ENCODE peak calls at places on chromosomes 11 and 22, in nine cellular contexts. G is A549, X is IMR-90, D is thoracic aorta, P is hepatocyte, R is left ventricle myocardium inferior, I is WTC11, F is HL-60, Q is AG09319. A is an unnamed sample.
A peak's percentile ranks its signal among the peaks of the same experiment; 100 is the strongest.

GRCh38 chr11:3939211-3939610 is 83.7 kb downstream of the STIM1 start:
- DNase-seq in F (no peak), I (no peak), R (no peak), P (no peak), G (no peak), Q (no peak), D (no peak), X (peak; percentile 95), A (no peak)

GRCh38 chr11:86800076-86800955 is at the start of gene PRSS23:
- DNase-seq in I (peak; percentile 71), R (peak; percentile 66), Q (peak; percentile 40), D (no peak), G (peak; percentile 70), P (peak; percentile 87), F (no peak), X (peak; percentile 44), A (peak; percentile 81)

GRCh38 chr22:30301995-30302809 is 12.9 kb upstream of the CASTOR1 start:
- DNase-seq in D (no peak), G (no peak), X (peak; percentile 59), P (peak; percentile 63), I (no peak), F (peak; percentile 70), Q (peak; percentile 76), R (peak; percentile 57), A (no peak)

GRCh38 chr22:38291201-38291777 is 18.5 kb upstream of the TMEM184B start:
- DNase-seq in R (no peak), X (no peak), Q (no peak), D (no peak), F (no peak), I (no peak), P (peak; percentile 71), G (no peak), A (no peak)

GRCh38 chr22:44155115-44155514 is 25.6 kb upstream of the PARVG start:
- DNase-seq in R (no peak), I (no peak), Q (no peak), D (no peak), X (no peak), G (no peak), F (no peak), P (no peak), A (no peak)

GRCh38 chr11:37710031-37710430 is 1112.0 kb upstream of the RAG2 start:
- DNase-seq in I (no peak), X (peak; percentile 29), Q (no peak), G (no peak), P (peak; percentile 26), D (no peak), R (no peak), F (no peak), A (no peak)

GRCh38 chr22:38353142-38353629 is 36.0 kb upstream of the CSNK1E start:
- DNase-seq in F (no peak), Q (peak; percentile 10), G (peak; percentile 56), P (peak; percentile 75), D (no peak), X (peak; percentile 27), R (peak; percentile 72), I (peak; percentile 77), A (peak; percentile 85)

GRCh38 chr22:22748297-22748743 is 103.9 kb downstream of the GGTLC2 start:
- DNase-seq in Q (peak; percentile 14), X (peak; percentile 52), G (no peak), R (no peak), P (peak; percentile 65), D (no peak), F (peak; percentile 17), I (peak; percentile 51), A (no peak)

GRCh38 chr22:31344369-31345330 is 1.5 kb downstream of the PATZ1 start:
- DNase-seq in X (peak; percentile 57), P (peak; percentile 58), Q (no peak), R (peak; percentile 35), F (peak; percentile 50), I (peak; percentile 20), G (no peak), D (no peak), A (no peak)

GRCh38 chr11:117901601-117902000 is 25.1 kb upstream of the FXYD6 start:
- DNase-seq in I (no peak), G (no peak), P (no peak), Q (no peak), D (no peak), X (no peak), F (no peak), R (no peak), A (no peak)

GRCh38 chr22:46593996-46594946 is 25.9 kb upstream of the GRAMD4 start:
- DNase-seq in Q (no peak), F (no peak), X (no peak), I (no peak), D (no peak), P (no peak), R (no peak), G (no peak), A (no peak)

GRCh38 chr11:70523384-70524095 is 125.2 kb downstream of the CTTN start:
- DNase-seq in D (no peak), I (no peak), G (no peak), P (no peak), X (no peak), Q (no peak), R (no peak), F (no peak), A (no peak)

GRCh38 chr22:32265882-32266767 is 11.0 kb upstream of the SLC5A4 start:
- DNase-seq in F (peak; percentile 20), D (peak; percentile 45), R (peak; percentile 53), P (peak; percentile 88), I (peak; percentile 71), G (peak; percentile 35), Q (peak; percentile 20), X (peak; percentile 67), A (no peak)

GRCh38 chr11:2775626-2776350 is 76.0 kb upstream of the KCNQ1OT1 start:
- DNase-seq in P (no peak), G (no peak), Q (no peak), R (no peak), I (peak; percentile 8), X (no peak), D (no peak), F (no peak), A (peak; percentile 67)

GRCh38 chr11:123483465-123483864 is 53.4 kb downstream of the GRAMD1B start:
- DNase-seq in F (no peak), I (no peak), G (no peak), X (no peak), D (no peak), R (no peak), P (no peak), Q (no peak), A (no peak)

GRCh38 chr22:45254789-45255261 is 14.1 kb upstream of the KIAA0930 start:
- DNase-seq in G (no peak), F (no peak), Q (no peak), D (no peak), I (no peak), P (no peak), R (no peak), X (no peak), A (no peak)

GRCh38 chr22:41382610-41383009 is 868 bp downstream of the TEF start:
- DNase-seq in X (no peak), Q (no peak), R (no peak), G (no peak), F (no peak), I (no peak), P (no peak), D (no peak), A (no peak)

GRCh38 chr22:33000342-33001280 is 57.6 kb downstream of the SYN3 start:
- DNase-seq in D (no peak), X (peak; percentile 32), P (peak; percentile 78), G (peak; percentile 8), R (peak; percentile 58), I (peak; percentile 89), Q (peak; percentile 10), F (no peak), A (peak; percentile 86)

GRCh38 chr11:34655335-34656008 is 34.6 kb downstream of the EHF start:
- DNase-seq in X (peak; percentile 97), Q (no peak), D (no peak), G (no peak), R (no peak), F (no peak), P (no peak), I (no peak), A (no peak)

GRCh38 chr22:32707971-32708370 is 93.5 kb upstream of the TIMP3 start:
- DNase-seq in D (no peak), P (no peak), I (no peak), F (no peak), R (no peak), G (no peak), X (no peak), Q (no peak), A (no peak)

GRCh38 chr22:40499187-40499753 is 128.9 kb downstream of the SGSM3 start:
- DNase-seq in G (peak; percentile 60), F (no peak), I (no peak), Q (peak; percentile 81), D (no peak), X (peak; percentile 99), R (no peak), P (peak; percentile 67), A (no peak)

GRCh38 chr22:36334838-36335603 is 52.7 kb downstream of the MYH9 start:
- DNase-seq in P (peak; percentile 48), F (peak; percentile 83), R (no peak), I (no peak), X (peak; percentile 84), G (no peak), D (no peak), Q (no peak), A (no peak)

GRCh38 chr11:119369035-119369925 is 12.2 kb downstream of the USP2 start:
- DNase-seq in D (no peak), I (no peak), R (peak; percentile 44), X (no peak), G (no peak), Q (no peak), F (no peak), P (peak; percentile 48), A (no peak)

GRCh38 chr11:113249491-113249763 is 65.0 kb upstream of the TTC12 start:
- DNase-seq in I (no peak), R (no peak), D (no peak), X (no peak), Q (no peak), F (no peak), P (no peak), G (no peak), A (no peak)
- TF ChIP-seq CTCF in I (no peak), R (peak; percentile 36), D (no peak), X (peak; percentile 1), Q (peak; percentile 45), F (no peak), P (peak; percentile 8), G (no peak), A (peak; percentile 62)

GRCh38 chr11:20127671-20128527 is 32.4 kb downstream of the DBX1 start:
- DNase-seq in X (peak; percentile 69), Q (peak; percentile 32), F (peak; percentile 12), P (peak; percentile 88), R (peak; percentile 64), D (no peak), G (peak; percentile 66), I (peak; percentile 90), A (peak; percentile 80)
- TF ChIP-seq CTCF in X (peak; percentile 87), Q (peak; percentile 83), F (peak; percentile 67), P (peak; percentile 88), R (peak; percentile 85), D (peak; percentile 87), G (peak; percentile 83), I (peak; percentile 86), A (peak; percentile 94)

GRCh38 chr11:134866981-134867675 is 455.1 kb upstream of the B3GAT1 start:
- DNase-seq in X (no peak), D (no peak), F (no peak), P (no peak), R (no peak), G (no peak), Q (no peak), I (no peak), A (no peak)
- TF ChIP-seq CTCF in X (no peak), D (no peak), F (no peak), P (no peak), R (no peak), G (no peak), Q (no peak), I (no peak), A (no peak)

GRCh38 chr11:61891331-61892084 is at the start of gene FADS3:
- DNase-seq in Q (peak; percentile 65), D (peak; percentile 33), R (peak; percentile 91), P (peak; percentile 92), G (peak; percentile 76), F (peak; percentile 50), I (peak; percentile 88), X (peak; percentile 69), A (no peak)
- TF ChIP-seq CTCF in Q (no peak), D (no peak), R (peak; percentile 7), P (no peak), G (no peak), F (no peak), I (no peak), X (no peak), A (peak; percentile 26)

A was measured in type B pancreatic cell.